ENCODE peak calls at places on chromosomes 6 and 20, in four cellular contexts. T is naive thymus-derived CD4-positive, alpha-beta T cell; R is iPS DF 6.9; D is neural progenitor cell. N is an unnamed sample. For H3K4me1, the result is how much of the 10 kb centered on the place peaks cover.

GRCh38 chr20:36666181-36666740 is 20.3 kb upstream of the SLA2 start:
- DNase-seq in T (no peak), R (no peak), D (no peak), N (no peak)

GRCh38 chr6:167005350-167006159 is 6.4 kb downstream of the CEP43 start:
- DNase-seq in T (no peak), R (no peak), D (no peak), N (peak)

GRCh38 chr6:150600302-150601017 is 775 bp downstream of the PLEKHG1 start:
- DNase-seq in T (peak), R (peak), D (peak), N (peak)

GRCh38 chr6:165889636-165890403 is 226.8 kb upstream of the PDE10A start:
- DNase-seq in T (no peak), R (peak), D (peak), N (peak)

GRCh38 chr6:33988121-33989015 is 157.5 kb downstream of the GRM4 start:
- DNase-seq in T (no peak), R (no peak), D (no peak), N (peak)

GRCh38 chr6:1485678-1486077 is 96.3 kb downstream of the FOXF2 start:
- DNase-seq in T (no peak), R (no peak), D (no peak), N (peak)

GRCh38 chr6:166442131-166442530 is 59.4 kb upstream of the MPC1 start:
- DNase-seq in T (no peak), R (no peak), D (no peak), N (no peak)

GRCh38 chr6:118812972-118813371 is 81.0 kb upstream of the ASF1A start:
- DNase-seq in T (no peak), R (no peak), D (no peak), N (peak)

GRCh38 chr6:89260310-89260709 is 43.2 kb upstream of the GABRR1 start:
- DNase-seq in T (no peak), R (no peak), D (no peak), N (no peak)

GRCh38 chr6:14706378-14706929 is 539.4 kb upstream of the JARID2 start:
- DNase-seq in T (no peak), R (no peak), D (no peak), N (no peak)

GRCh38 chr6:20642441-20642840 is 108.2 kb downstream of the CDKAL1 start:
- DNase-seq in T (no peak), R (no peak), D (no peak), N (no peak)

GRCh38 chr6:157760589-157761330 is 62.3 kb upstream of the SNX9 start:
- DNase-seq in T (no peak), R (no peak), D (no peak), N (no peak)

GRCh38 chr20:2752631-2753455 is 47.6 kb downstream of the CPXM1 start:
- DNase-seq in T (peak), R (no peak), D (peak), N (no peak)

GRCh38 chr20:48260370-48260769 is 475.1 kb upstream of the SULF2 start:
- DNase-seq in T (no peak), R (no peak), D (no peak), N (no peak)

GRCh38 chr20:2756056-2756611 is 44.3 kb downstream of the CPXM1 start:
- DNase-seq in T (no peak), R (no peak), D (peak), N (no peak)

GRCh38 chr20:46308258-46309157 is at the start of gene CDH22:
- DNase-seq in T (peak), R (no peak), D (peak), N (no peak)

GRCh38 chr20:49099011-49099410 is 52.9 kb downstream of the CSE1L start:
- DNase-seq in T (no peak), R (no peak), D (no peak), N (no peak)

GRCh38 chr20:13396036-13396435 is 175.0 kb downstream of the ISM1 start:
- DNase-seq in T (no peak), R (no peak), D (no peak), N (no peak)

GRCh38 chr6:38113810-38114577 is 294.5 kb downstream of the ZFAND3 start:
- DNase-seq in T (no peak), R (no peak), D (no peak), N (no peak)

GRCh38 chr6:74057326-74057725 is 361.3 kb downstream of the CD109 start:
- DNase-seq in T (no peak), R (no peak), D (no peak), N (no peak)

GRCh38 chr20:62887147-62887859 is 25.7 kb upstream of the TCFL5 start:
- DNase-seq in T (no peak), R (no peak), D (no peak), N (peak)

GRCh38 chr20:41643504-41643938 is 25.3 kb upstream of the CHD6 start:
- DNase-seq in T (no peak), R (no peak), D (peak), N (peak)

GRCh38 chr6:111721677-111722219 is 116.1 kb upstream of the TRAF3IP2 start:
- DNase-seq in T (no peak), R (no peak), D (peak), N (no peak)

GRCh38 chr20:32387262-32387661 is 29.1 kb downstream of the ASXL1 start:
- DNase-seq in T (no peak), R (no peak), D (no peak), N (peak)

GRCh38 chr20:49310695-49311094 is 32.8 kb upstream of the ZNFX1 start:
- DNase-seq in T (no peak), R (no peak), D (no peak), N (no peak)

GRCh38 chr6:38495922-38496635 is 143.7 kb downstream of the BTBD9 start:
- DNase-seq in T (no peak), R (no peak), D (no peak), N (no peak)

GRCh38 chr20:22768266-22768665 is 183.9 kb upstream of the FOXA2 start:
- DNase-seq in T (no peak), R (no peak), D (no peak), N (no peak)

GRCh38 chr6:83160167-83160566 is 32.9 kb downstream of the PGM3 start:
- DNase-seq in T (no peak), R (no peak), D (no peak), N (no peak)

GRCh38 chr20:39029324-39029820 is 67.2 kb downstream of the DHX35 start:
- DNase-seq in T (no peak), R (no peak), D (no peak), N (no peak)

GRCh38 chr20:31861346-31862156 is 8.8 kb downstream of the DUSP15 start:
- DNase-seq in T (peak), R (peak), D (peak), N (peak)

GRCh38 chr20:3472105-3472504 is 1.3 kb downstream of the ATRN start:
- DNase-seq in T (no peak), R (no peak), D (no peak), N (peak)

GRCh38 chr6:93786474-93787330 is 367.3 kb upstream of the EPHA7 start:
- DNase-seq in T (no peak), R (peak), D (peak), N (no peak)

GRCh38 chr20:61441537-61441936 is 189.5 kb downstream of the CDH4 start:
- DNase-seq in T (no peak), R (no peak), D (no peak), N (no peak)

DNA sequence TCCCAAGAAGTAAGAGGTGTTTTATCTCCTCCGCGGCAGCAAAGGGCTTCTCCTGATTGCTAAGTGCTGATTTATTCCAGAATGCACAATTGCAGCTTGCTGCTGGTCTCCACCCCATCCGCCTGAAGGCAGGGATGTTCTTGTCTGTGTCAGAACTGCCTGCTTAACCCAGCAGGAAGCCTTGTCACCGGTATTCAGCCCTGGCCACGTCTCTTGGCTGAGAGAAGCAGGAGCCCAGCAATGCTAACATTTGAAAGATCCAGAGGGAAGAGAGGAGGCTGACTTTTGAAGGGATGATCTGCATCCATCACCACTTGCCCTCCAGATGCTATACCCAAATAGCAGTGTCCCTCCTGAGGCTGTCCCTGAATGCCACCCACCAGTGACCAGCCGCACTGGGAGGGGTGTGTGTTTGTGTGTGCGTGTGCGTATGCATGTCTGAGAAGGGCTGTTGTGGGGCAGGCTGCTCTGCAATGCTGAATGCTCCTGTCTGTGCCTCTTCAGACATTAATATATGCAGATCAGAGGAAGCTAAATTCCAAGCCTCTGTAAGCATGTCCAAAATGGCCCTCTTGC is 4.0 kb downstream of the SCML4 start:
- DNase-seq in T (no peak), R (no peak), D (peak), N (no peak)
- H3K4me1 ChIP-seq in T (half or more), R (under half), D (half or more), N (under half)

DNA sequence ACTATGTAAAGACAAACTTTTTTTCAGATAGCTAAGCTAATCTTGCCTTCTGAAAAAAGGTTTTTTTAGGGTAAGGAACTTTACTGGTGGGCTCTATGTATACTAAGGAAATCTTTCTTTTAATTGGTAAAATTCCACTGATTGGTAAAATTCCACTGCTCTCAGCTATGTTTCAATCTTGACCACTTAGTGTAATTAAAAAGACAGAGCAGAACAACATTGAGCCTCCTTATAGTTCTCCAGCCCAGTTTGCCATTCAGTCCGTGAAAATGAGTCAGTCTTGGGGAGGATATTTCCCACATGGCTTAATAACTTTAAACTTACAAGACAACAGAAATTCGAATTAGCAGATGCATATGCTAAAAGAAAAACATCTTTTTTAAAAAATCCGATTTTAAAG is 92.7 kb downstream of the EYA4 start:
- DNase-seq in T (no peak), R (no peak), D (no peak), N (no peak)
- H3K4me1 ChIP-seq in T (under half), R (under half), D (under half), N (under half)

GRCh38 chr6:21967282-21967681 is 329.6 kb downstream of the PRL start:
- DNase-seq in T (no peak), R (no peak), D (no peak), N (no peak)
- H3K4me1 ChIP-seq in T (under half), R (under half), D (under half), N (under half)

GRCh38 chr6:88144637-88145297 is 21.4 kb downstream of the CNR1 start:
- DNase-seq in T (no peak), R (no peak), D (no peak), N (no peak)

GRCh38 chr6:88142299-88142668 is 23.9 kb downstream of the CNR1 start:
- DNase-seq in T (no peak), R (no peak), D (no peak), N (no peak)

GRCh38 chr6:88145298-88145963 is 20.7 kb downstream of the CNR1 start:
- DNase-seq in T (no peak), R (no peak), D (no peak), N (no peak)

GRCh38 chr6:88141641-88142298 is 24.4 kb downstream of the CNR1 start:
- DNase-seq in T (no peak), R (no peak), D (no peak), N (no peak)

GRCh38 chr6:88143768-88144167 is 22.4 kb downstream of the CNR1 start:
- DNase-seq in T (no peak), R (no peak), D (no peak), N (no peak)
- H3K4me1 ChIP-seq in T (under half), R (under half), D (under half), N (under half)

DNA sequence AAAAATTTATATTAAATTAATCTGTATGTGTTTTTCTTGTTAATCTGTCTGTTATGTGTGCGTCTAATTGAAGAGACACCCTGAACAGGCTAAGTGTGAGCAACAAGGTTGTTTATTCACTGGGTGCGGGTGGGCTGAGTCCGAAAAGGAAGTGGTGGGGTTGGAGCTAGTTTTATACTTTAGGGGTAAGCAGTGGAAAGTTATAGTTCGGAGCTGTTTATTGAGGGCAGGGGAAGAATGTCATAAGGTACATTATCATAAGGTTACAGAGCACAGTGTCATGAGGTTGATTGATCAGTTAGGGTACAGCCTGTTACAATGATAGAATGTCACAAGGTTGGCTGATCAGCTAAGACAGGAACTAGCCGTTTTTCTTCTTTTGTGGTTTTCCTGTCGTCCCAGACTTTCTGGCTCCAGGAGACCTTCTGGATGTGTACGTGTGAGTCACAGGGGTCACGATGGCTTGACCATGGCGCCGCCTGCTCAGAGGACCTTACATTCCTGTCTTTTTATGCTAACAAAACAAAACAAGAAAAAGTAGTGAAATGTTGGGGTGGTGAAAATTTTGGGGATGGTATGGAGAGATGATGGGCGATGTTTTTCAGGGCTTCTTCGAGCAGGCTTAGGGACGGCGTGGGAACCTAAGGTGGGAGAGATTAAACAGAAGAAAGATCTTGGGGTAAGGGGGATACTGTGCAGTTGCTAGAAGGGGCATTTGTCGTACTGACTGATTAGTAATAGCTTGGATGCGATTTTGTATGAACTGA is 754.0 kb upstream of the ADGRB3 start:
- DNase-seq in T (no peak), R (no peak), D (no peak), N (no peak)
- H3K4me1 ChIP-seq in T (under half), R (under half), D (under half), N (under half)

DNA sequence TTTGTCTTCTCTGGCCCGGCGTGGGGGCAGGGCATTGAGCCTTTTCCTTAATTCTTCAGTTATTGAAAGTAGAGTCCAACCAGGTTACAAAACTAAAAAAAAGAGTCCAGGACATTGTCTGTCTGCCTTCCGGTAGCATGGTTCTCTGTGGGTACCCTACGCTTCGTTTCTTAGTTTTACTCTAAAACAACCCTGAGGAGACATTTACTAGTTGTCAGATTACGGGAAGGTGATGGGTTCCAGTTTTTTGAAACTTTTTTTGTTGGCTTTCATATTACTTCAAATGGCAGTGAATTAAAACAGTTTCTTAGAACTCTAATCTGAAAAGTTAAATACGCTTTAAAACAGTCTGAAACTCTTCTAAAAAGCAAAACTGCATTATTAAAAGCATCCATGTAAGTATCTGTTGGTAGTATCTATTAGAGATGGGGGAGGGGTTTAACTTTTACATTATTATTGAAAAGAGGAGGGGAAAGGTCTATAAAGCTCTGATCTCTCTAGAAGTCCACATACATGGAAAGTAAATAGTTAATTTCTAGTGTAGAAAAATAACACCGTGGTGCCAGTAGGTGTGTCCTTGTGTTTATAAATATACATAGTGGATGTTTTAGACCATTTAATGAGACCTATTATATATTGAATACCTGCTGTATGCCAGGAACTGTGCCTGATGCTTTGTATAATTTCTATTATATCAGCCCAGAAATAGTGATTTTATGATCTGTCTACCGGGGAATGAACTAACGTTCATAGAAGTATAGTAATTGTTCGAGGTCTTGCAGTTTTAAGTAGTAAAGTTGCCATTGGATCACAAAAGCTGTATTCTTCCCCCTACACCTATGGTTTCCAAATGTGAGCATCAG is 2.3 kb downstream of the BICRAL start:
- DNase-seq in T (no peak), R (no peak), D (no peak), N (no peak)
- H3K4me1 ChIP-seq in T (under half), R (under half), D (under half), N (under half)

GRCh38 chr6:108660251-108660650 is 99.5 kb downstream of the FOXO3 start:
- DNase-seq in T (no peak), R (no peak), D (no peak), N (no peak)

GRCh38 chr6:108661430-108661829 is 100.7 kb downstream of the FOXO3 start:
- DNase-seq in T (no peak), R (no peak), D (no peak), N (peak)

GRCh38 chr6:108655840-108656650 is 95.3 kb downstream of the FOXO3 start:
- DNase-seq in T (no peak), R (no peak), D (no peak), N (no peak)

GRCh38 chr6:108656834-108657233 is 96.1 kb downstream of the FOXO3 start:
- DNase-seq in T (no peak), R (no peak), D (no peak), N (peak)

DNA sequence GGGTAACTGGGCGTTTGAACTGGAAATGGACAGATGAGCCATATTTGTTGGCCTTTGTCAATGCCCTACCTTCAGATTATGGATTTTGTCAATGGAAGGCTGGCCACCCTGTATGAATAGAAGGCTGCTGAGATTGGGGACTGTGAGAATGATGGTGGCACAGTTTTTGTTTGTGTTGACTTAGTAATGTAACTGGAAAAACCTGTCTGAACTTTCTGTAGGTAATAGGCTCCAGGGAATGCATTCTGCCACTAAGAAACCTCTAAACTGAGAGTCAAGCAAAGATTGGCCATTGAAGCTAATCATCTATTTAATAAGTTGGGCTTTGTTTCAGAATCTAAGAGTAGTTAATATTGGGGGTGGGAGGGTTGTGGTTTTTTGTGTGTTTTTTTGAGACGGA is 97.5 kb downstream of the FOXO3 start:
- DNase-seq in T (no peak), R (no peak), D (no peak), N (no peak)
- H3K4me1 ChIP-seq in T (under half), R (under half), D (under half), N (under half)

GRCh38 chr20:4950841-4951240 is 50.5 kb downstream of the SLC23A2 start:
- DNase-seq in T (no peak), R (no peak), D (no peak), N (no peak)

GRCh38 chr20:4947817-4948559 is 53.3 kb downstream of the SLC23A2 start:
- DNase-seq in T (no peak), R (no peak), D (no peak), N (peak)

GRCh38 chr20:4951299-4951698 is 50.0 kb downstream of the SLC23A2 start:
- DNase-seq in T (no peak), R (no peak), D (no peak), N (no peak)

GRCh38 chr20:4950437-4950836 is 50.9 kb downstream of the SLC23A2 start:
- DNase-seq in T (no peak), R (no peak), D (no peak), N (no peak)

GRCh38 chr20:4949833-4950178 is 51.5 kb downstream of the SLC23A2 start:
- DNase-seq in T (no peak), R (no peak), D (peak), N (no peak)
- H3K4me1 ChIP-seq in T (under half), R (under half), D (under half), N (under half)

DNA sequence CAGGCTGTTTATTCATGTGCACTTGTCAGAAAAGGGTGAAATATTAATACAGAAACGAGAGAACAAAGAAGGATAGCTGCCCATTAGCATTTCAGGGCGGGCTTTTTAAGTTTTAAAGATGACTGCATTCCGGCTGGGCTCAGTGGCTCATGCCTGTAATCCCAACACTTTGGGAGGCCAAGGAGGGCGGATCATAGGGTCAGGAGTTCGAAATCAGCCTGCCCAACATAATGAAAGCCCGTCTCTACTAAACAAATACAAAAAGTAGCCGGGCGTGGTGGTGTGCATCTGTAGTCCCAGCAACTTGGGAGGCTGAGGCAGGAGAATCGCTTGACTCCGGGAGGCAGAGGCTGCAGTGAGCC is 130.5 kb downstream of the HFE start:
- DNase-seq in T (no peak), R (no peak), D (peak), N (peak)
- H3K4me1 ChIP-seq in T (under half), R (under half), D (under half), N (under half)

N was measured in small intestine.